ENCODE peak calls at places on chromosomes 6 and 20, in four cellular contexts. One of them, this sample, is unnamed.
A peak's percentile ranks its signal among the peaks of the same experiment; 100 is the strongest.

GRCh38 chr6:96235927-96236326 is 220.2 kb downstream of the FUT9 start:
- DNase-seq in K562: no peak
- DNase-seq in A549: no peak
- DNase-seq in GM12878: no peak
- DNase-seq in this sample: no peak

GRCh38 chr6:121436966-121437756 is 1.7 kb downstream of the GJA1 start:
- DNase-seq in K562: no peak
- DNase-seq in A549: peak; percentile 14
- DNase-seq in GM12878: no peak
- DNase-seq in this sample: no peak

GRCh38 chr6:131400054-131400781 is 172.8 kb upstream of the ARG1 start:
- DNase-seq in K562: peak; percentile 15
- DNase-seq in A549: peak; percentile 13
- DNase-seq in GM12878: no peak
- DNase-seq in this sample: peak; percentile 21

GRCh38 chr6:142384455-142385332 is 82.9 kb downstream of the ADGRG6 start:
- DNase-seq in K562: no peak
- DNase-seq in A549: no peak
- DNase-seq in GM12878: no peak
- DNase-seq in this sample: no peak

GRCh38 chr20:9156529-9157280 is 87.8 kb downstream of the PLCB4 start:
- DNase-seq in K562: no peak
- DNase-seq in A549: no peak
- DNase-seq in GM12878: no peak
- DNase-seq in this sample: no peak

GRCh38 chr6:18148304-18149025 is 6.4 kb downstream of the TPMT start:
- DNase-seq in K562: peak; percentile 57
- DNase-seq in A549: no peak
- DNase-seq in GM12878: no peak
- DNase-seq in this sample: no peak

GRCh38 chr6:34132486-34133185 is 13.3 kb downstream of the GRM4 start:
- DNase-seq in K562: peak; percentile 73
- DNase-seq in A549: peak; percentile 21
- DNase-seq in GM12878: no peak
- DNase-seq in this sample: peak; percentile 17

GRCh38 chr6:67886840-67887292 is 748.2 kb upstream of the ADGRB3 start:
- DNase-seq in K562: peak; percentile 57
- DNase-seq in A549: no peak
- DNase-seq in GM12878: no peak
- DNase-seq in this sample: no peak

GRCh38 chr6:2940010-2940850 is 31.1 kb downstream of the SERPINB6 start:
- DNase-seq in K562: no peak
- DNase-seq in A549: no peak
- DNase-seq in GM12878: peak; percentile 99
- DNase-seq in this sample: peak; percentile 42

DNA sequence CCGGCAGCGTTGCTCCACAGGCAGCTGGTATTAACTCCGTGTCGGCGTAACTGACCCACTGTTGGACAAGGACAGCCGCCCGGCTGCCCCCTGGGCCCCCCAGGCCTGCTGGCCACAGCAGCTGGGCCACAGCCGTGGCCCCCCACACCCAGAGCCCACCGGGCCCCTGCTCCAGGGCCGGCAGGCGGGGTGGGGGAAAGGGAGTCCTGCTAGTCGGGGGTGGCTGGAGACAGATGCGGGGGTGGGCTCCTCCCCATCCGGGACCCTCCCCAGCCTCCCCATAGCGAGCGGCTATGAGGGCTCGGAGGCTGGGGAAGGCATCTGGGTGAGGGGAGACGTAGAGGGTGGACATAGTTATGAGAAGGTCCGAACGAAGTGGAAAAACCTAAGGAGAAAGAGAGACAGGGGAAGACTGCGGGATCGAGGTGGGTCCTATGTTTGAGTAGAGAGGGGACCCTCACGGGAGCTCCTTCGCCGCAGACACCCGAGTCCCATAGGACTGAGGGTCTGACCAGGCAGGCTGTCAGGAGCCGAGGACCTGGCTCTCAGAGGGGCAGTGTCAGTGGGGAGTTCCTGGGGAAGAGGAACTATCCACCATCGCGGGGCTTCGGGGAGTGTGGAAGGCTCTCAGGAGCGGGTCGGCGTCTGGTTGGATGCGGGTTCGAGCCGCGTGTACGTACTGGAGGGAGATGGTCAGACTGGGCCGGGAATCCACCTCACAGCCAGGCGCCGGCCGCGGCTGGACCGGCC is 511 bp downstream of the VARS1 start:
- DNase-seq in K562: no peak
- DNase-seq in A549: peak; percentile 25
- DNase-seq in GM12878: no peak
- DNase-seq in this sample: no peak
- TF ChIP-seq ESRRA in K562: no peak
- TF ChIP-seq ESRRA in A549: no peak
- TF ChIP-seq ESRRA in GM12878: no peak
- TF ChIP-seq ESRRA in this sample: no peak

DNA sequence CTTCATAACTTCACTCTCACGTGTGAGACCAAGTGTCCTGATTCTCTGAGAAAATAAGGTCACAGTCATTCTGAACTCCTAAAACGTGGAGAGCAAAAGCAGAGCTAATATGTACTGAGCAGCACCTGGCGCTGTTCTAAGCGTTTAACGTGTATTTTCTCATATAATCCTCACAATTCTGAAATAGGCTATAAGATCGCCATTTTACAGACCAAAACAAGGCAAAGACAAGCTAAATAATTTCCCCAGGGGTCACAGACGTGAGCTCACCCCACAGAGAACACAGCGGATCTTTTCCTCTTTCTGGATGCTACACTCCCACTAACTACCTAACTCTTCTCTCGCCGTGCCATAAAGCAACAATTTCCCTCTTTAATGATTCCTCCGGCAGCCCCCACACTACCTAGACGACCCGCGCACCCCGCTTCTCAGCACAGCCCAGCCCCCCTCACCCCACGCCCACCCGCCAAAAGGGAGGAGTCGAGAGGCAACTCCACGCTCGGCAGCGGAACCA is 636 bp downstream of the SUPT3H start:
- DNase-seq in K562: peak; percentile 55
- DNase-seq in A549: no peak
- DNase-seq in GM12878: peak; percentile 17
- DNase-seq in this sample: peak; percentile 23
- TF ChIP-seq REST in K562: no peak
- TF ChIP-seq REST in A549: no peak
- TF ChIP-seq REST in GM12878: no peak
- TF ChIP-seq REST in this sample: no peak

GRCh38 chr6:50145125-50145524 is 95.4 kb upstream of the DEFB112 start:
- DNase-seq in K562: peak; percentile 3
- DNase-seq in A549: peak; percentile 2
- DNase-seq in GM12878: no peak
- DNase-seq in this sample: peak; percentile 11
- TF ChIP-seq JUNB in K562: no peak
- TF ChIP-seq JUNB in A549: no peak
- TF ChIP-seq JUNB in GM12878: no peak
- TF ChIP-seq JUNB in this sample: no peak

GRCh38 chr20:52493177-52493711 is 301.7 kb upstream of the ZFP64 start:
- DNase-seq in K562: peak; percentile 8
- DNase-seq in A549: no peak
- DNase-seq in GM12878: no peak
- DNase-seq in this sample: no peak
- TF ChIP-seq ESRRA in K562: no peak
- TF ChIP-seq ESRRA in A549: no peak
- TF ChIP-seq ESRRA in GM12878: no peak
- TF ChIP-seq ESRRA in this sample: no peak

GRCh38 chr6:19699990-19700389 is 137.2 kb upstream of the ID4 start:
- DNase-seq in K562: no peak
- DNase-seq in A549: no peak
- DNase-seq in GM12878: no peak
- DNase-seq in this sample: no peak
- TF ChIP-seq REST in K562: no peak
- TF ChIP-seq REST in A549: no peak
- TF ChIP-seq REST in GM12878: no peak
- TF ChIP-seq REST in this sample: no peak

DNA sequence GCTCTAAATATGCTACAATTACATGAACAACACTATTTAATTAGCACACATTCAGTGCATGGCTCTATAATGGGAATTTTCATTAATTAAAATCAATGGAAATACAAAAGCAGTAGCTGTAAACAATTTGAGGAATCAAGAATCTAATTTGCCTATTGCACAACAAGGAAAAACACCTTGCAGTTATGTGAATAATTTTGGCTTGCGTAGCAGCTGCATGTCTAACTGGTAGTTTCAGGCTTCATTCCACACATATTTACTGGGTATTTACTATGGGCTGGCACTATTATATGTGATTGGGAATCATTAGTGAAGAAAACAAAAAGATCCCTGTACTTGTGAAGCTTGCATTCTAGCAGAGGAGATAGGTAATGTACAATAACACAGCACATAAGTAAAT is 26.4 kb downstream of the KIF6 start:
- DNase-seq in K562: no peak
- DNase-seq in A549: no peak
- DNase-seq in GM12878: no peak
- DNase-seq in this sample: no peak
- TF ChIP-seq JUNB in K562: no peak
- TF ChIP-seq JUNB in A549: no peak
- TF ChIP-seq JUNB in GM12878: no peak
- TF ChIP-seq JUNB in this sample: no peak

DNA sequence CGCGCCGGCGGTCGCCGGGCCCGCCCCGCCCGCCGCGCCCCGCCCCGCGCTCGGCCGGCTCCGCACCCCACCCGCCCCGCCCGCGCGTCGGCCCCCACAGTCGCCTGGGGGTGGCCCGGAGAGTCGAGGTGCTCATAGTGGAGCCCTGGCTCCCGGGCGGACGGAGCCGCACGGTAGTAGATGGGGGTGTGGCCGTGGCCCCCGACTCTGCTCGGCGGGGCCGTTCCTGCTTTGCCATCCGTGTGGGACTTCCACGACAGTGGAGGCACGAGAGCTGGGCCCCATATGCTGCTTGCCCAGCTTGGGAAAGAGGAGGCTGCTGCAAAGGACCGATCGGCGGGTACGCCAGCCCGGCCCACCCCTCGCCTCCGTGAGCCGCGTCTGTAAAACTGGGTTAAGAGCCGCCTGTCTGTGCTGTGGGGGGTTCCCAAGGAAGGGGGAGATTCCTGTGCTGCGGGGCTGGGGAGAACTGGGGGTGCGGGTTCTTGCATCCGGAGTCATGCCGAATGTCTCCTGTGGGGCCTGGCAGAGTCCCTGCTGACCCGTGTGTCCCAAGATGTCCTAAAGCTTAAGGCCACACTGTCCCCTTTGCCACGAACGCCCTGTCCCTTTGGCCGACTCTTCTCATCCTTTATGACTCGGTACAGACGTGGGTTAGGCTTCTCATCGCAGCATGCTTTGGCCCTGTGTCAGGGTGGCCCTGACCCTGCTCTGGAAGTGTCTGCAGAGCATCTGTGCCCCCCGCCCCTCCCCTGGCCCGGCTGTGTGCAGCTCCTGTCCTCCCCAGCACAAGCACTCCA is at the start of gene OPRL1:
- DNase-seq in K562: no peak
- DNase-seq in A549: no peak
- DNase-seq in GM12878: no peak
- DNase-seq in this sample: no peak
- TF ChIP-seq ESRRA in K562: no peak
- TF ChIP-seq ESRRA in A549: no peak
- TF ChIP-seq ESRRA in GM12878: no peak
- TF ChIP-seq ESRRA in this sample: no peak

GRCh38 chr6:143575440-143575839 is 63.9 kb upstream of the FUCA2 start:
- DNase-seq in K562: peak; percentile 85
- DNase-seq in A549: peak; percentile 73
- DNase-seq in GM12878: peak; percentile 27
- DNase-seq in this sample: peak; percentile 83

GRCh38 chr6:143578054-143578453 is 66.5 kb upstream of the FUCA2 start:
- DNase-seq in K562: no peak
- DNase-seq in A549: no peak
- DNase-seq in GM12878: no peak
- DNase-seq in this sample: no peak

GRCh38 chr6:143579703-143580102 is 68.2 kb upstream of the FUCA2 start:
- DNase-seq in K562: no peak
- DNase-seq in A549: no peak
- DNase-seq in GM12878: no peak
- DNase-seq in this sample: no peak

GRCh38 chr6:143570147-143570853 is 58.8 kb upstream of the FUCA2 start:
- DNase-seq in K562: no peak
- DNase-seq in A549: no peak
- DNase-seq in GM12878: no peak
- DNase-seq in this sample: no peak

DNA sequence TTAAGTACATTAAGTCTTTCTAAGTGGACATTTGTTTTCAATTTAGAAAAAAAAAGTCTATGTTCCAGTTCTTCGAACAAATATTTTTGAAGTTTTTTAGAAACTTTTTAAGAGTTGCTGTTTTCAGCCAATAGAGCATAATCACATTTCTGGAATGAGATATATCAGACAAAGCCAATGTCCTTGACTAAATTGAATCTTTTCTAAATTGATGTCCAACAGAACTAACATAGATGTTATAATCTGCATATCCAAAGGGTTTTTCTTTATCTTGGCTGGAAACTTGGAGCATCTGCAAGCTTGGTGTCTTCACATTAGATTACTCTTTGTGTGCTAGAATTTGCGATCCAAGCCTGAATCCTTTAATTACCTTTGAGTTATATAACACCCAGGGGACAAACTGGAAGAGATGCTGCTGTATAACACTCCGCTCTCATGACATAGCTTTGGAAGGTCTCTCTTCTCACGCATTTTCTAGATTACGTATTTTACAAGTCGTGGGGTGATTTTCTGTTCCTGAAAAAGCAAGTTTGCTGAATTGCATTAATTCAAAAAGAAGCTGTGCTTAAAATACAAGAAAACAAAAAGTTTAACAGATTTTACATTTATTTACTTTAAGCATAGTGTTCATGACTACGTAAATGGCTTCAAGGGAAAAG is 64.4 kb upstream of the FUCA2 start:
- DNase-seq in K562: no peak
- DNase-seq in A549: no peak
- DNase-seq in GM12878: no peak
- DNase-seq in this sample: no peak
- TF ChIP-seq REST in K562: no peak
- TF ChIP-seq REST in A549: no peak
- TF ChIP-seq REST in GM12878: no peak
- TF ChIP-seq REST in this sample: no peak

DNA sequence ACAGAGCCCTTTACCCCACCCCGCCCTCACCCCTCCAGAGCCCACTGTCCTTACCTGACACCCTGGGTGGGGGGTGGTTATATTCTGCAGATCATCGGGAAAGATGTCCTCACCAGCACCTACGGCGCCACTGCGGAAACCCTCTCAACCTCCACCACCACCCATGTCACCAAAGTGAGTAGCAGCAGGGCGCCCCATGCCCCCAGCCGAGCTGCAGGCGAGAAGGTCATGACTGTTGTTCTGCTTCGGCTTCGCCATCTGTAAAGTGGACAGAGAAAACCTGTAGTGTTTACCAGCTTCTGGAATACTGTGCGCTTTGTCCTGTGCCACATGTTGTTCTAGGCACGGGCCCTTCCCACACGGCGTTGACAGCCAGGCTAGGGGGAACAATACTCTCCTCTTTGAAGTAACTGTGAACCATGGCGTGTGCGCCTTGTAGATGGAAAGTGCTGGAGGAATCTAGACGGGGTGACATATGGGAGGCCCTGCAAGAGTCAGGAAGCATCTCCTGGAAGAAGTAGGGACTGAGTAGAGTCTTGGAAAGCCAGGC is 16.5 kb upstream of the AAR2 start:
- DNase-seq in K562: no peak
- DNase-seq in A549: no peak
- DNase-seq in GM12878: no peak
- DNase-seq in this sample: no peak
- TF ChIP-seq JUNB in K562: no peak
- TF ChIP-seq JUNB in A549: no peak
- TF ChIP-seq JUNB in GM12878: no peak
- TF ChIP-seq JUNB in this sample: no peak